ENCODE peak calls at places on chromosomes 4 and X, in nine cellular contexts. V is aorta; U is prostate gland; E is stimulated activated CD8-positive, alpha-beta memory T cell treated with anti-CD3 and anti-CD28 coated beads, Interleukin-2, amount 100 ng/mL, for 1 hour; P is posterior vena cava; Z is hypothalamus; S is neural crest cell; N is stimulated activated CD4-positive, alpha-beta T cell treated with anti-CD3 and anti-CD28 coated beads, Interleukin-12 subunit alpha, Interleukin-12 subunit beta, amount 100 ng/mL, for 4 hours; M is NCI-H2029 treated with DMSO at 0.1 percent for 48 hours. J is an unnamed sample.

GRCh38 chrX:77505227-77505626 is 58.0 kb downstream of the FGF16 start:
- DNase-seq in V (no peak), U (no peak), E (no peak), P (no peak), Z (no peak), S (no peak), N (no peak), M (no peak), J (no peak)

GRCh38 chrX:52923781-52924241 is 26.7 kb downstream of the FAM156B start:
- DNase-seq in V (no peak), U (no peak), E (no peak), P (no peak), Z (no peak), S (no peak), N (no peak), M (no peak), J (no peak)

GRCh38 chr4:7020856-7021255 is 22.3 kb upstream of the TADA2B start:
- DNase-seq in V (peak), U (no peak), E (no peak), P (peak), Z (no peak), S (no peak), N (no peak), M (no peak), J (no peak)

GRCh38 chr4:108830509-108831244 is 67.8 kb upstream of the ETNPPL start:
- DNase-seq in V (no peak), U (no peak), E (no peak), P (no peak), Z (no peak), S (no peak), N (no peak), M (peak), J (peak)

GRCh38 chr4:153603258-153603657 is 80.8 kb upstream of the TLR2 start:
- DNase-seq in V (no peak), U (no peak), E (no peak), P (no peak), Z (no peak), S (no peak), N (peak), M (no peak), J (no peak)

GRCh38 chr4:1104647-1105046 is 8.7 kb downstream of the RNF212 start:
- DNase-seq in V (no peak), U (no peak), E (no peak), P (no peak), Z (no peak), S (no peak), N (no peak), M (no peak), J (no peak)

GRCh38 chrX:17590892-17591740 is 146.2 kb upstream of the SCML1 start:
- DNase-seq in V (peak), U (peak), E (no peak), P (no peak), Z (no peak), S (peak), N (peak), M (peak), J (no peak)

GRCh38 chrX:37380920-37381319 is 31.8 kb downstream of the PRRG1 start:
- DNase-seq in V (no peak), U (peak), E (no peak), P (no peak), Z (no peak), S (no peak), N (no peak), M (no peak), J (peak)

GRCh38 chr4:109998867-109999303 is 86.2 kb downstream of the EGF start:
- DNase-seq in V (no peak), U (peak), E (no peak), P (no peak), Z (no peak), S (peak), N (no peak), M (peak), J (peak)

GRCh38 chrX:68877606-68878005 is 48.8 kb downstream of the EFNB1 start:
- DNase-seq in V (no peak), U (no peak), E (no peak), P (peak), Z (no peak), S (no peak), N (no peak), M (no peak), J (no peak)

GRCh38 chr4:42843694-42844093 is 48.8 kb upstream of the GRXCR1 start:
- DNase-seq in V (no peak), U (no peak), E (no peak), P (no peak), Z (no peak), S (no peak), N (no peak), M (no peak), J (no peak)

GRCh38 chr4:8274772-8275241 is 5.3 kb downstream of the HTRA3 start:
- DNase-seq in V (peak), U (peak), E (no peak), P (peak), Z (no peak), S (peak), N (no peak), M (no peak), J (no peak)

GRCh38 chr4:69497081-69497480 is 1.4 kb upstream of the UGT2B4 start:
- DNase-seq in V (no peak), U (no peak), E (no peak), P (no peak), Z (no peak), S (no peak), N (no peak), M (no peak), J (peak)

GRCh38 chr4:140955528-140956094 is 177.7 kb downstream of the RNF150 start:
- DNase-seq in V (no peak), U (no peak), E (no peak), P (no peak), Z (no peak), S (no peak), N (no peak), M (no peak), J (no peak)

GRCh38 chr4:156255608-156256007 is 301.9 kb upstream of the CTSO start:
- DNase-seq in V (no peak), U (no peak), E (no peak), P (no peak), Z (no peak), S (no peak), N (no peak), M (no peak), J (no peak)

GRCh38 chr4:54165438-54165837 is 63.7 kb upstream of the PDGFRA start:
- DNase-seq in V (no peak), U (no peak), E (no peak), P (no peak), Z (no peak), S (no peak), N (no peak), M (no peak), J (peak)

GRCh38 chr4:68463796-68464195 is 16.5 kb downstream of the TMPRSS11E start:
- DNase-seq in V (no peak), U (no peak), E (no peak), P (no peak), Z (no peak), S (no peak), N (no peak), M (no peak), J (no peak)

GRCh38 chr4:6031831-6032230 is 13.6 kb upstream of the C4orf50 start:
- DNase-seq in V (no peak), U (no peak), E (no peak), P (peak), Z (no peak), S (no peak), N (no peak), M (no peak), J (no peak)

GRCh38 chrX:72094894-72095293 is 36.8 kb downstream of the RTL5 start:
- DNase-seq in V (no peak), U (no peak), E (peak), P (no peak), Z (no peak), S (no peak), N (peak), M (no peak), J (no peak)

GRCh38 chr4:98557497-98557896 is 100.9 kb downstream of the TSPAN5 start:
- DNase-seq in V (no peak), U (no peak), E (no peak), P (no peak), Z (no peak), S (no peak), N (no peak), M (no peak), J (peak)

GRCh38 chrX:94551831-94552230 is 877.8 kb downstream of the FAM133A start:
- DNase-seq in V (no peak), U (no peak), E (no peak), P (no peak), Z (no peak), S (no peak), N (no peak), M (no peak), J (no peak)

GRCh38 chr4:81040175-81040659 is 9.7 kb downstream of the BMP3 start:
- DNase-seq in V (no peak), U (peak), E (no peak), P (no peak), Z (no peak), S (no peak), N (no peak), M (peak), J (no peak)

GRCh38 chr4:165588534-165589310 is 209.9 kb downstream of the CPE start:
- DNase-seq in V (no peak), U (no peak), E (no peak), P (no peak), Z (no peak), S (no peak), N (no peak), M (no peak), J (no peak)

GRCh38 chrX:332916-333610 is 14.5 kb upstream of the GTPBP6 start:
- DNase-seq in V (peak), U (no peak), E (no peak), P (peak), Z (no peak), S (no peak), N (no peak), M (no peak), J (no peak)

GRCh38 chr4:77652237-77652897 is 46.7 kb downstream of the CXCL13 start:
- DNase-seq in V (no peak), U (no peak), E (no peak), P (no peak), Z (no peak), S (no peak), N (no peak), M (no peak), J (no peak)

GRCh38 chr4:53920116-53920515 is 144.3 kb downstream of the CHIC2 start:
- DNase-seq in V (no peak), U (no peak), E (no peak), P (no peak), Z (no peak), S (no peak), N (no peak), M (no peak), J (no peak)

GRCh38 chrX:133586443-133586842 is 171.2 kb upstream of the GPC4 start:
- DNase-seq in V (no peak), U (no peak), E (no peak), P (no peak), Z (no peak), S (no peak), N (no peak), M (no peak), J (no peak)

GRCh38 chr4:149113804-149114430 is 671.7 kb upstream of the NR3C2 start:
- DNase-seq in V (no peak), U (no peak), E (no peak), P (no peak), Z (no peak), S (no peak), N (no peak), M (no peak), J (peak)

GRCh38 chr4:163895369-163896005 is 401.0 kb downstream of the TMA16 start:
- DNase-seq in V (no peak), U (no peak), E (no peak), P (no peak), Z (no peak), S (no peak), N (no peak), M (no peak), J (no peak)

GRCh38 chr4:146436423-146437162 is 85.1 kb downstream of the SLC10A7 start:
- DNase-seq in V (no peak), U (no peak), E (no peak), P (no peak), Z (no peak), S (no peak), N (no peak), M (no peak), J (no peak)

J was measured in HS-27A.